ENCODE peak calls at places on chromosome 22, in seven cellular contexts. O, M, L, K, F, E and G are unnamed samples.

GRCh38 chr22:20084547-20085413 is 4.7 kb downstream of the DGCR8 start:
- DNase-seq in O (no peak), M (no peak), L (peak; percentile 45), K (peak; percentile 16), F (no peak), E (no peak), G (peak; percentile 23)

GRCh38 chr22:45911601-45912271 is 65.2 kb downstream of the WNT7B start:
- DNase-seq in O (no peak), M (no peak), L (peak; percentile 88), K (peak; percentile 95), F (no peak), E (no peak), G (peak; percentile 64)

GRCh38 chr22:25388866-25389540 is 169.6 kb downstream of the CRYBB2 start:
- DNase-seq in O (no peak), M (no peak), L (no peak), K (no peak), F (no peak), E (no peak), G (no peak)

GRCh38 chr22:36628561-36629060 is 74.9 kb downstream of the CACNG2 start:
- DNase-seq in O (no peak), M (no peak), L (no peak), K (no peak), F (no peak), E (no peak), G (no peak)

GRCh38 chr22:36823177-36823839 is 6.5 kb upstream of the PVALB start:
- DNase-seq in O (no peak), M (no peak), L (no peak), K (no peak), F (no peak), E (no peak), G (no peak)

GRCh38 chr22:30860176-30861105 is 108.1 kb downstream of the MORC2 start:
- DNase-seq in O (no peak), M (peak; percentile 6), L (no peak), K (no peak), F (no peak), E (peak; percentile 10), G (no peak)

GRCh38 chr22:44186121-44186510 is 5.4 kb downstream of the PARVG start:
- DNase-seq in O (no peak), M (no peak), L (no peak), K (no peak), F (no peak), E (no peak), G (no peak)

GRCh38 chr22:32206774-32207758 is 2.2 kb upstream of the RFPL2 start:
- DNase-seq in O (no peak), M (peak; percentile 51), L (no peak), K (peak; percentile 62), F (no peak), E (no peak), G (peak; percentile 53)

GRCh38 chr22:46969491-46969890 is 207.0 kb downstream of the TBC1D22A start:
- DNase-seq in O (no peak), M (peak; percentile 94), L (no peak), K (no peak), F (no peak), E (peak; percentile 34), G (no peak)

GRCh38 chr22:45594123-45594941 is 77.3 kb upstream of the ATXN10 start:
- DNase-seq in O (no peak), M (no peak), L (peak; percentile 16), K (no peak), F (no peak), E (no peak), G (no peak)

GRCh38 chr22:49656291-49656851 is 171.3 kb downstream of the BRD1 start:
- DNase-seq in O (no peak), M (no peak), L (peak; percentile 45), K (no peak), F (no peak), E (no peak), G (peak; percentile 16)

GRCh38 chr22:32286290-32286840 is 31.2 kb upstream of the SLC5A4 start:
- DNase-seq in O (no peak), M (no peak), L (no peak), K (peak; percentile 4), F (no peak), E (no peak), G (no peak)

GRCh38 chr22:37148031-37148651 is 1.6 kb downstream of the IL2RB start:
- DNase-seq in O (no peak), M (no peak), L (no peak), K (no peak), F (no peak), E (no peak), G (no peak)

GRCh38 chr22:23072035-23072910 is 2.0 kb downstream of the GNAZ start:
- DNase-seq in O (no peak), M (no peak), L (peak; percentile 28), K (no peak), F (peak; percentile 22), E (no peak), G (no peak)

DNA sequence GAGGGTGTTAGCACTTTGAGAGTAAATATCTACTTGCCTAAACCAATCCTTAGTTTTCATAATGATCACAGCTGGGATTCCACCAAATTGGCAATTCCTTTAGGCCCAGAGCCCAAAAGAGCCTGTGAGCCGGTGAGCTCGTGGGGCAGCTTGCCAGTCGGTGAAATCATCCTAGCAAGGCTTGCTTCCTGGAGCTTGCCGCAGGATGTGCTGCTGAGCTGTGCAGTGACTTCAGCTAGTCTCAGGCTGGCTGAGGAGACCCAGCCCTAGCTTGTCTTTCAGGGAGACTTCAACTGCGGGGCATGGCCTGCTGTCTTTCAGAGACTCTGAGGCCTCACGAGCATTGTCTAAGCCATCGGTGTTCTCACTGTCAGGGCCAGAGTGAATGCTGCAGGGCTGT is 73.6 kb upstream of the SUSD2 start:
- DNase-seq in O (peak; percentile 80), M (no peak), L (peak; percentile 57), K (peak; percentile 60), F (peak; percentile 94), E (no peak), G (no peak)
- TF ChIP-seq CTCF in O (peak; percentile 71), M (no peak), L (no peak), K (no peak), F (peak; percentile 58), E (no peak), G (no peak)

GRCh38 chr22:33710326-33710725 is 209.9 kb downstream of the LARGE1 start:
- DNase-seq in O (no peak), M (no peak), L (no peak), K (no peak), F (no peak), E (no peak), G (no peak)

GRCh38 chr22:33707581-33707980 is 212.7 kb downstream of the LARGE1 start:
- DNase-seq in O (no peak), M (no peak), L (no peak), K (no peak), F (no peak), E (no peak), G (no peak)

GRCh38 chr22:33706100-33706499 is 214.2 kb downstream of the LARGE1 start:
- DNase-seq in O (no peak), M (no peak), L (no peak), K (no peak), F (no peak), E (no peak), G (no peak)
- TF ChIP-seq CTCF in O (no peak), M (no peak), L (no peak), K (no peak), F (no peak), E (no peak), G (no peak)

DNA sequence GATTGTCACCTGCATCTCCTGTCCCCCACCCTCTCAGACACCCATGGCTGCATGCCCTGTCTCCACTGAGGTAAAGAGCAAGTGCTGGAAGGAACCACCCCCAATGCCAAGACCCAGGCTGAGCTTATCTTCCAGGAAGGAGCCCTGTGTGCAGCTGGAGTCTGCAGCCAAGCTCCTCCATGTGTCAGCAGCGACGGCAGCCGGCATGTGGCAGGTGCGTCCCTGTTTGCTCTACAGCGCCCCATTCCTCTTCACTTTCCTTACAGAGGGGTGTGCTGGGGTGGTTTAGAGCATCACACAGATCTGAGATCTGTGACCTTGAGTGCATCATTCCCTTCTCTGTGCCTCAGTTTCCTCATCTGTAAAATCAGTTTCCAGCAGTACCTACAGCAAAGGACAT is 7.7 kb upstream of the MN1 start:
- DNase-seq in O (no peak), M (no peak), L (no peak), K (no peak), F (peak; percentile 15), E (no peak), G (no peak)
- TF ChIP-seq CTCF in O (no peak), M (no peak), L (no peak), K (no peak), F (no peak), E (no peak), G (no peak)

DNA sequence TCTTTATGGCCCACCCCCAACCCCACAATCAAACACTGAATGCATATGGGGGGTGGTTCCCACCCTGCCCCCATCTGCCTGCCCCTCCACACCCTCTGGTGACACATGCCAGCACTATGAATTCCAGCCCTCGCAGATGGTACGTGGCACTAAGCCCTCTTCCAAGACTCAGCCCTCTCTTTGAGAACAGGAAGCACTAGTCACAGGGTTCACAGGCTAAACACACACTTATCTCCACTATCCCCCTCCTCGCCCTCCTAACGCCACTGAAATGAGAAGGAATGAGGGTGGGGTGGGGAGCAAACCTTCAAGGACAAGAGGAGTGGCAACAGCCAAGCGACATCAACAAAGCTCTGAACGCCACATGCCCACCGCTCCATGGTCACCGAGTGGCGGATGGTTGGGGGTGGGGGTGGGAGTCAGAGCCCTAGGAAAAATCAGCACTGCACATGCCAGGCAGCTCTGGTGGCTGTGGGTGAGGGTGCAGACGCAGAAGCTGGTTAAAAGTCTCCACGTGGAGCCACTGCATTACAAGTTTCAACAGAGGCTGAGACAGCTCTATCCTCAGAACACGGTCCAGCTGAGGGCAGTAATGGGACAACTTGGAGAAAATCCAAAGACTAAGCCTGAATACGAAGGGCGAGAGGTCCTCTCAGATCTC is 33.6 kb downstream of the TMEM184B start:
- DNase-seq in O (peak; percentile 79), M (no peak), L (no peak), K (peak; percentile 62), F (no peak), E (no peak), G (no peak)
- TF ChIP-seq CTCF in O (peak; percentile 38), M (no peak), L (peak; percentile 22), K (no peak), F (peak; percentile 30), E (no peak), G (no peak)